ENCODE peak calls at places on chromosome 6, in five cellular contexts. One of them, this sample, is unnamed.

GRCh38 chr6:156013155-156013554 is 557.5 kb upstream of the NOX3 start:
- DNase-seq in suprapubic skin: no peak
- DNase-seq in Peyer's patch: no peak
- DNase-seq in bronchial epithelial cell: peak; percentile 32
- DNase-seq in HCT116: no peak
- DNase-seq in this sample: no peak

GRCh38 chr6:88566746-88567534 is 396.5 kb downstream of the RNGTT start:
- DNase-seq in suprapubic skin: no peak
- DNase-seq in Peyer's patch: no peak
- DNase-seq in bronchial epithelial cell: no peak
- DNase-seq in HCT116: no peak
- DNase-seq in this sample: no peak

GRCh38 chr6:43702522-43703440 is 15.2 kb upstream of the MRPS18A start:
- DNase-seq in suprapubic skin: peak; percentile 98
- DNase-seq in Peyer's patch: peak; percentile 92
- DNase-seq in bronchial epithelial cell: peak; percentile 91
- DNase-seq in HCT116: peak; percentile 92
- DNase-seq in this sample: peak; percentile 76

GRCh38 chr6:89048286-89048923 is 32.1 kb upstream of the PNRC1 start:
- DNase-seq in suprapubic skin: no peak
- DNase-seq in Peyer's patch: no peak
- DNase-seq in bronchial epithelial cell: no peak
- DNase-seq in HCT116: no peak
- DNase-seq in this sample: no peak

GRCh38 chr6:41278699-41279405 is 7.6 kb downstream of the TREM1 start:
- DNase-seq in suprapubic skin: no peak
- DNase-seq in Peyer's patch: peak; percentile 81
- DNase-seq in bronchial epithelial cell: peak; percentile 70
- DNase-seq in HCT116: peak; percentile 69
- DNase-seq in this sample: no peak

GRCh38 chr6:146851837-146852236 is 253.1 kb downstream of the ADGB start:
- DNase-seq in suprapubic skin: no peak
- DNase-seq in Peyer's patch: no peak
- DNase-seq in bronchial epithelial cell: peak; percentile 82
- DNase-seq in HCT116: no peak
- DNase-seq in this sample: no peak

GRCh38 chr6:35017461-35018183 is 123.5 kb downstream of the TCP11 start:
- DNase-seq in suprapubic skin: peak; percentile 66
- DNase-seq in Peyer's patch: peak; percentile 49
- DNase-seq in bronchial epithelial cell: no peak
- DNase-seq in HCT116: no peak
- DNase-seq in this sample: no peak

GRCh38 chr6:13536796-13537526 is 37.4 kb upstream of the SIRT5 start:
- DNase-seq in suprapubic skin: no peak
- DNase-seq in Peyer's patch: no peak
- DNase-seq in bronchial epithelial cell: no peak
- DNase-seq in HCT116: no peak
- DNase-seq in this sample: no peak

GRCh38 chr6:54194067-54194466 is 82.8 kb downstream of the MLIP start:
- DNase-seq in suprapubic skin: no peak
- DNase-seq in Peyer's patch: no peak
- DNase-seq in bronchial epithelial cell: peak; percentile 34
- DNase-seq in HCT116: peak; percentile 70
- DNase-seq in this sample: no peak

GRCh38 chr6:6764764-6765434 is 176.4 kb downstream of the LY86 start:
- DNase-seq in suprapubic skin: no peak
- DNase-seq in Peyer's patch: no peak
- DNase-seq in bronchial epithelial cell: no peak
- DNase-seq in HCT116: no peak
- DNase-seq in this sample: no peak

GRCh38 chr6:137811121-137811911 is 55.7 kb upstream of the TNFAIP3 start:
- DNase-seq in suprapubic skin: peak; percentile 90
- DNase-seq in Peyer's patch: peak; percentile 93
- DNase-seq in bronchial epithelial cell: peak; percentile 97
- DNase-seq in HCT116: peak; percentile 55
- DNase-seq in this sample: no peak

GRCh38 chr6:42907336-42907735 is 8.5 kb upstream of the PTCRA start:
- DNase-seq in suprapubic skin: no peak
- DNase-seq in Peyer's patch: no peak
- DNase-seq in bronchial epithelial cell: no peak
- DNase-seq in HCT116: no peak
- DNase-seq in this sample: no peak

GRCh38 chr6:100176321-100176950 is 182.4 kb upstream of the MCHR2 start:
- DNase-seq in suprapubic skin: no peak
- DNase-seq in Peyer's patch: no peak
- DNase-seq in bronchial epithelial cell: peak; percentile 62
- DNase-seq in HCT116: peak; percentile 8
- DNase-seq in this sample: no peak

GRCh38 chr6:72712921-72713320 is 91.1 kb downstream of the KCNQ5 start:
- DNase-seq in suprapubic skin: no peak
- DNase-seq in Peyer's patch: no peak
- DNase-seq in bronchial epithelial cell: no peak
- DNase-seq in HCT116: no peak
- DNase-seq in this sample: no peak

GRCh38 chr6:24397631-24398030 is 5.1 kb upstream of the MRS2 start:
- DNase-seq in suprapubic skin: no peak
- DNase-seq in Peyer's patch: no peak
- DNase-seq in bronchial epithelial cell: no peak
- DNase-seq in HCT116: no peak
- DNase-seq in this sample: no peak

GRCh38 chr6:17224056-17224455 is 57.1 kb upstream of the RBM24 start:
- DNase-seq in suprapubic skin: no peak
- DNase-seq in Peyer's patch: no peak
- DNase-seq in bronchial epithelial cell: no peak
- DNase-seq in HCT116: no peak
- DNase-seq in this sample: no peak

GRCh38 chr6:15389759-15390723 is 144.2 kb downstream of the JARID2 start:
- DNase-seq in suprapubic skin: no peak
- DNase-seq in Peyer's patch: no peak
- DNase-seq in bronchial epithelial cell: no peak
- DNase-seq in HCT116: peak; percentile 7
- DNase-seq in this sample: no peak

GRCh38 chr6:167764215-167764614 is 62.5 kb upstream of the AFDN start:
- DNase-seq in suprapubic skin: no peak
- DNase-seq in Peyer's patch: peak; percentile 4
- DNase-seq in bronchial epithelial cell: no peak
- DNase-seq in HCT116: no peak
- DNase-seq in this sample: no peak

GRCh38 chr6:3196770-3197169 is 30.7 kb downstream of the TUBB2B start:
- DNase-seq in suprapubic skin: no peak
- DNase-seq in Peyer's patch: no peak
- DNase-seq in bronchial epithelial cell: no peak
- DNase-seq in HCT116: no peak
- DNase-seq in this sample: no peak

GRCh38 chr6:143634486-143634885 is 43.3 kb upstream of the PHACTR2 start:
- DNase-seq in suprapubic skin: no peak
- DNase-seq in Peyer's patch: no peak
- DNase-seq in bronchial epithelial cell: peak; percentile 84
- DNase-seq in HCT116: no peak
- DNase-seq in this sample: no peak

GRCh38 chr6:167669553-167669849 is 157.2 kb upstream of the AFDN start:
- DNase-seq in suprapubic skin: peak; percentile 47
- DNase-seq in Peyer's patch: no peak
- DNase-seq in bronchial epithelial cell: no peak
- DNase-seq in HCT116: no peak
- DNase-seq in this sample: no peak

GRCh38 chr6:55617272-55617671 is 38.3 kb upstream of the HMGCLL1 start:
- DNase-seq in suprapubic skin: no peak
- DNase-seq in Peyer's patch: no peak
- DNase-seq in bronchial epithelial cell: peak; percentile 45
- DNase-seq in HCT116: peak; percentile 27
- DNase-seq in this sample: no peak

GRCh38 chr6:113744886-113745285 is 112.3 kb upstream of the MARCKS start:
- DNase-seq in suprapubic skin: no peak
- DNase-seq in Peyer's patch: no peak
- DNase-seq in bronchial epithelial cell: no peak
- DNase-seq in HCT116: no peak
- DNase-seq in this sample: no peak

GRCh38 chr6:121590438-121590837 is 155.0 kb downstream of the GJA1 start:
- DNase-seq in suprapubic skin: no peak
- DNase-seq in Peyer's patch: no peak
- DNase-seq in bronchial epithelial cell: peak; percentile 17
- DNase-seq in HCT116: no peak
- DNase-seq in this sample: no peak

GRCh38 chr6:21993841-21994240 is 303.0 kb downstream of the PRL start:
- DNase-seq in suprapubic skin: no peak
- DNase-seq in Peyer's patch: no peak
- DNase-seq in bronchial epithelial cell: no peak
- DNase-seq in HCT116: no peak
- DNase-seq in this sample: no peak

GRCh38 chr6:13427838-13428527 is 59.4 kb downstream of the GFOD1 start:
- DNase-seq in suprapubic skin: no peak
- DNase-seq in Peyer's patch: peak; percentile 88
- DNase-seq in bronchial epithelial cell: no peak
- DNase-seq in HCT116: no peak
- DNase-seq in this sample: no peak

GRCh38 chr6:167337231-167337630 is 12.3 kb downstream of the TTLL2 start:
- DNase-seq in suprapubic skin: no peak
- DNase-seq in Peyer's patch: no peak
- DNase-seq in bronchial epithelial cell: no peak
- DNase-seq in HCT116: no peak
- DNase-seq in this sample: no peak

GRCh38 chr6:42104807-42105713 is 37.4 kb downstream of the C6orf132 start:
- DNase-seq in suprapubic skin: no peak
- DNase-seq in Peyer's patch: no peak
- DNase-seq in bronchial epithelial cell: no peak
- DNase-seq in HCT116: no peak
- DNase-seq in this sample: no peak

GRCh38 chr6:34722451-34722850 is 25.9 kb upstream of the ILRUN start:
- DNase-seq in suprapubic skin: no peak
- DNase-seq in Peyer's patch: no peak
- DNase-seq in bronchial epithelial cell: no peak
- DNase-seq in HCT116: no peak
- DNase-seq in this sample: no peak

GRCh38 chr6:147167009-147167408 is 37.2 kb upstream of the STXBP5 start:
- DNase-seq in suprapubic skin: no peak
- DNase-seq in Peyer's patch: no peak
- DNase-seq in bronchial epithelial cell: no peak
- DNase-seq in HCT116: no peak
- DNase-seq in this sample: no peak

GRCh38 chr6:56902551-56903464 is 52.1 kb upstream of the BEND6 start:
- DNase-seq in suprapubic skin: no peak
- DNase-seq in Peyer's patch: no peak
- DNase-seq in bronchial epithelial cell: peak; percentile 37
- DNase-seq in HCT116: no peak
- DNase-seq in this sample: no peak

GRCh38 chr6:36967757-36968156 is 13.2 kb downstream of the PI16 start:
- DNase-seq in suprapubic skin: no peak
- DNase-seq in Peyer's patch: no peak
- DNase-seq in bronchial epithelial cell: no peak
- DNase-seq in HCT116: no peak
- DNase-seq in this sample: no peak

GRCh38 chr6:36969988-36970891 is 15.7 kb downstream of the PI16 start:
- DNase-seq in suprapubic skin: no peak
- DNase-seq in Peyer's patch: no peak
- DNase-seq in bronchial epithelial cell: no peak
- DNase-seq in HCT116: no peak
- DNase-seq in this sample: no peak

GRCh38 chr6:36968266-36968977 is 13.9 kb downstream of the PI16 start:
- DNase-seq in suprapubic skin: peak; percentile 89
- DNase-seq in Peyer's patch: peak; percentile 55
- DNase-seq in bronchial epithelial cell: peak; percentile 50
- DNase-seq in HCT116: no peak
- DNase-seq in this sample: no peak

GRCh38 chr6:36970892-36971842 is 14.8 kb downstream of the MTCH1 start:
- DNase-seq in suprapubic skin: no peak
- DNase-seq in Peyer's patch: no peak
- DNase-seq in bronchial epithelial cell: no peak
- DNase-seq in HCT116: no peak
- DNase-seq in this sample: no peak

GRCh38 chr6:36969240-36969691 is 14.7 kb downstream of the PI16 start:
- DNase-seq in suprapubic skin: no peak
- DNase-seq in Peyer's patch: no peak
- DNase-seq in bronchial epithelial cell: no peak
- DNase-seq in HCT116: no peak
- DNase-seq in this sample: no peak
- H3K36me3 ChIP-seq in suprapubic skin: peaks cover 75% of the 10 kb centered on the region
- H3K36me3 ChIP-seq in Peyer's patch: peaks cover 75% of the 10 kb centered on the region
- H3K36me3 ChIP-seq in bronchial epithelial cell: peaks cover 29% of the 10 kb centered on the region
- H3K36me3 ChIP-seq in HCT116: peaks cover 43% of the 10 kb centered on the region
- H3K36me3 ChIP-seq in this sample: no peaks in the 10 kb centered on the region

GRCh38 chr6:93403390-93403789 is 16.0 kb downstream of the EPHA7 start:
- DNase-seq in suprapubic skin: no peak
- DNase-seq in Peyer's patch: no peak
- DNase-seq in bronchial epithelial cell: no peak
- DNase-seq in HCT116: no peak
- DNase-seq in this sample: no peak
- H3K36me3 ChIP-seq in suprapubic skin: no peaks in the 10 kb centered on the region
- H3K36me3 ChIP-seq in Peyer's patch: no peaks in the 10 kb centered on the region
- H3K36me3 ChIP-seq in bronchial epithelial cell: no peaks in the 10 kb centered on the region
- H3K36me3 ChIP-seq in HCT116: no peaks in the 10 kb centered on the region
- H3K36me3 ChIP-seq in this sample: peaks cover 3% of the 10 kb centered on the region

GRCh38 chr6:149510793-149511512 is 26.1 kb upstream of the ZC3H12D start:
- DNase-seq in suprapubic skin: no peak
- DNase-seq in Peyer's patch: no peak
- DNase-seq in bronchial epithelial cell: no peak
- DNase-seq in HCT116: no peak
- DNase-seq in this sample: no peak

GRCh38 chr6:149503276-149503675 is 18.5 kb upstream of the ZC3H12D start:
- DNase-seq in suprapubic skin: no peak
- DNase-seq in Peyer's patch: no peak
- DNase-seq in bronchial epithelial cell: no peak
- DNase-seq in HCT116: no peak
- DNase-seq in this sample: no peak

GRCh38 chr6:149513915-149514314 is 29.1 kb upstream of the ZC3H12D start:
- DNase-seq in suprapubic skin: no peak
- DNase-seq in Peyer's patch: no peak
- DNase-seq in bronchial epithelial cell: no peak
- DNase-seq in HCT116: no peak
- DNase-seq in this sample: no peak

GRCh38 chr6:149503858-149504257 is 19.0 kb upstream of the ZC3H12D start:
- DNase-seq in suprapubic skin: no peak
- DNase-seq in Peyer's patch: no peak
- DNase-seq in bronchial epithelial cell: no peak
- DNase-seq in HCT116: no peak
- DNase-seq in this sample: no peak

GRCh38 chr6:149508485-149508884 is 23.7 kb upstream of the ZC3H12D start:
- DNase-seq in suprapubic skin: no peak
- DNase-seq in Peyer's patch: no peak
- DNase-seq in bronchial epithelial cell: no peak
- DNase-seq in HCT116: no peak
- DNase-seq in this sample: no peak
- H3K36me3 ChIP-seq in suprapubic skin: peaks cover 32% of the 10 kb centered on the region
- H3K36me3 ChIP-seq in Peyer's patch: peaks cover 37% of the 10 kb centered on the region
- H3K36me3 ChIP-seq in bronchial epithelial cell: peaks cover 1% of the 10 kb centered on the region
- H3K36me3 ChIP-seq in HCT116: peaks cover 8% of the 10 kb centered on the region
- H3K36me3 ChIP-seq in this sample: no peaks in the 10 kb centered on the region

DNA sequence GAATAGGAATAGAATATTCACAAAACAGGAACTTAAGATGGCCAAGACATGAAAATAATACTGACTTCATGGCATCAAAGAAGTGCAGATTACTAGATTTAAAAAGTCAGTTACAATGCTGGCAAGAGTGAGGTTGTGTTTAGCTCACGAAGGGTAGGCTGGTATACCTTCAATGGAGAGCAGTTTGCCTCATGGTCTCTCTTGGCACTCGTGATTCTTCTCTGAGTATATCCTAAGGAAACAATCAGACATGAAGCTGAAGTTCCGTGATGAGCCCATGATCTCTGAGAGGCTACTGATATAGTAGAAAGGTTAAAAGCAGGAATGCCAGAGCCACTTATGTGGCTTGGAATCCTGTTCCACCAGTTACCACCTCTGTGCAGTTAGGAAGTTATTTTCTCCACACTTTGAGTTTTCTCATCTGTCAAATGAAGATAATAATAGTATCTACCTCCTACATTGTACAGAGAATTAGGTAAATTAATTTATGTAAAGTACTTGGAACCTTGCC is 7.2 kb downstream of the NCOA7 start:
- DNase-seq in suprapubic skin: no peak
- DNase-seq in Peyer's patch: no peak
- DNase-seq in bronchial epithelial cell: peak; percentile 38
- DNase-seq in HCT116: no peak
- DNase-seq in this sample: no peak
- H3K36me3 ChIP-seq in suprapubic skin: no peaks in the 10 kb centered on the region
- H3K36me3 ChIP-seq in Peyer's patch: no peaks in the 10 kb centered on the region
- H3K36me3 ChIP-seq in bronchial epithelial cell: peaks cover 5% of the 10 kb centered on the region
- H3K36me3 ChIP-seq in HCT116: no peaks in the 10 kb centered on the region
- H3K36me3 ChIP-seq in this sample: no peaks in the 10 kb centered on the region

This sample was measured in breast epithelium.